ENCODE peak calls at places on chromosomes 3 and 15, in five cellular contexts. J is tibial nerve, V is upper lobe of left lung, K is stomach, D is K562. Q is an unnamed sample.

GRCh38 chr3:121362035-121362734 is 183.6 kb downstream of the POLQ start:
- DNase-seq in J (no peak), V (no peak), D (no peak), K (no peak), Q (no peak)

GRCh38 chr3:46988616-46989015 is 9.2 kb downstream of the NBEAL2 start:
- DNase-seq in J (no peak), V (no peak), D (no peak), K (no peak), Q (no peak)

GRCh38 chr3:146139586-146140110 is 21.3 kb downstream of the PLOD2 start:
- DNase-seq in V (no peak), K (no peak), D (no peak), J (no peak), Q (no peak)

GRCh38 chr3:194043516-194043915 is 92.4 kb upstream of the HES1 start:
- DNase-seq in V (no peak), K (no peak), D (peak), J (no peak), Q (no peak)

GRCh38 chr3:24047513-24047912 is 102.4 kb downstream of the NR1D2 start:
- DNase-seq in K (no peak), D (no peak), V (no peak), J (no peak), Q (no peak)

GRCh38 chr3:178434206-178434805 is 101.9 kb upstream of the KCNMB2 start:
- DNase-seq in J (no peak), K (no peak), D (no peak), V (no peak), Q (no peak)

GRCh38 chr3:171679011-171679492 is 131.2 kb downstream of the PLD1 start:
- DNase-seq in J (no peak), K (no peak), V (no peak), D (no peak), Q (no peak)

GRCh38 chr15:60344987-60345386 is 52.8 kb downstream of the ANXA2 start:
- DNase-seq in V (no peak), K (no peak), D (no peak), J (no peak), Q (no peak)

GRCh38 chr3:4351164-4351855 is 48.1 kb downstream of the SETMAR start:
- DNase-seq in K (no peak), J (no peak), V (no peak), D (peak), Q (no peak)

GRCh38 chr3:12477256-12477655 is 7.0 kb upstream of the TSEN2 start:
- DNase-seq in V (no peak), J (no peak), D (no peak), K (no peak), Q (no peak)

GRCh38 chr3:186254676-186255665 is 107.1 kb downstream of the DGKG start:
- DNase-seq in D (no peak), K (no peak), J (no peak), V (peak), Q (no peak)

GRCh38 chr3:171099911-171100310 is 73.4 kb upstream of the SLC2A2 start:
- DNase-seq in J (no peak), K (no peak), V (no peak), D (no peak), Q (no peak)

GRCh38 chr3:29922990-29923746 is 642.3 kb downstream of the RBMS3 start:
- DNase-seq in J (peak), V (no peak), D (no peak), K (no peak), Q (no peak)

GRCh38 chr3:195117978-195118581 is 152.9 kb downstream of the XXYLT1 start:
- DNase-seq in K (peak), J (no peak), D (peak), V (no peak), Q (no peak)

GRCh38 chr3:27521179-27521871 is 37.1 kb upstream of the SLC4A7 start:
- DNase-seq in J (no peak), D (no peak), K (no peak), V (peak), Q (no peak)

GRCh38 chr15:98888839-98889479 is 118.6 kb downstream of the PGPEP1L start:
- DNase-seq in V (no peak), D (no peak), K (no peak), J (no peak), Q (no peak)

GRCh38 chr15:38638841-38639240 is 74.2 kb upstream of the RASGRP1 start:
- DNase-seq in V (no peak), K (no peak), D (no peak), J (no peak), Q (no peak)

GRCh38 chr3:93988283-93988682 is 8.3 kb downstream of the ARL13B start:
- DNase-seq in J (no peak), K (no peak), V (no peak), D (no peak), Q (no peak)

GRCh38 chr15:31482122-31482922 is 155.7 kb downstream of the KLF13 start:
- DNase-seq in D (no peak), K (peak), J (no peak), V (no peak), Q (no peak)

GRCh38 chr3:14678015-14678503 is 3.1 kb downstream of the C3orf20 start:
- DNase-seq in D (no peak), J (no peak), V (no peak), K (no peak), Q (no peak)

GRCh38 chr3:174191380-174191779 is 667.8 kb upstream of the NAALADL2 start:
- DNase-seq in K (no peak), J (no peak), D (no peak), V (no peak), Q (no peak)

GRCh38 chr3:151265166-151265565 is 13.2 kb downstream of the P2RY14 start:
- DNase-seq in D (no peak), K (no peak), V (no peak), J (no peak), Q (no peak)

GRCh38 chr3:83435173-83435572 is 1523.6 kb upstream of the CADM2 start:
- DNase-seq in K (no peak), J (no peak), D (no peak), V (no peak), Q (no peak)

GRCh38 chr15:25795712-25796111 is 67.4 kb downstream of the ATP10A start:
- DNase-seq in K (no peak), V (no peak), J (no peak), D (no peak), Q (no peak)

DNA sequence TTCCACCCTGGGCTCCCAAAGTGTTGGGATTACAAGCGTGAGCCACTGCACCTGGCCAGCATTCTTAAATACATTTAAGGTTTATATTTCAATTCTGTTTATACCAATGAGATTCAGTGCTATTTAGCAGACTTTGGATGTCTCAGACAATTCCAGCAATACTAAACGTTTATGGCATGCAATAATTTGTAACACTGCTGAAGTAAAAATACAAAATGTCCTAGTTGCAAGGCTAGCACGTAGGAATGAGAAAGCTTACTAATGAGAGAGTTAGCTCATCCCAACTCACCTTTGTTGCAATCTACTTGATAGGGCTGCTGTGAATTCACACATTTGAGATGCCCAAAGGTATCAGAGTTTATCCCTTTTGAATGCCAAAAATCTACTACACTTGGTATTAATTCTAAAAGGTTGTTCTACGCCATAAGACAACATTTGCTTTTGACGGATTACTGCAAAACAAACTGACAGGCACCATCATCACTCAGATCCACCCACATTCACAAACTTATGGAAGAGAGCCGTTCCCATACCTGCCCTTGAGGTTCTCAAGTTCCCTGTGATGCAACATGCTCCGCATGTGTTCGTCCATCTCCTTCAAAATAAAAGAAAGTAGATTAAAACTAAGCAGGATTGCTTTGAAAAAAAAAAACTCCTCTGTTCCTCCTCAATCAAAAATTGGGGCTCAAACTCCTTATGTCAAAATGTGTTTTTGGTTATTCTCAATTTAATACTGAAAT is 25.3 kb downstream of the ZNF106 start:
- DNase-seq in J (no peak), K (no peak), V (no peak), D (no peak), Q (no peak)
- TF ChIP-seq EP300 in J (no peak), K (no peak), V (no peak), D (no peak), Q (no peak)

GRCh38 chr3:124656531-124656930 is 73.7 kb upstream of the UMPS start:
- DNase-seq in V (no peak), K (no peak), D (no peak), J (no peak), Q (no peak)
- H3K4me3 ChIP-seq in V (no peak), K (no peak), D (no peak), J (no peak), Q (no peak)

GRCh38 chr15:74132681-74133070 is 2.3 kb downstream of the ISLR2 start:
- DNase-seq in D (no peak), V (no peak), J (no peak), K (no peak), Q (no peak)

GRCh38 chr15:74133703-74134386 is 3.5 kb downstream of the ISLR2 start:
- DNase-seq in K (no peak), D (no peak), V (no peak), J (no peak), Q (no peak)

GRCh38 chr15:74135041-74135565 is 4.7 kb downstream of the ISLR2 start:
- DNase-seq in V (no peak), D (no peak), K (no peak), J (no peak), Q (peak)

GRCh38 chr15:74133071-74133702 is 2.8 kb downstream of the ISLR2 start:
- DNase-seq in K (no peak), V (no peak), D (no peak), J (no peak), Q (no peak)

GRCh38 chr15:74134387-74135027 is 4.1 kb downstream of the ISLR2 start:
- DNase-seq in V (peak), D (no peak), J (no peak), K (peak), Q (peak)
- TF ChIP-seq CTCF in V (peak), D (no peak), J (peak), K (no peak), Q (no peak)

DNA sequence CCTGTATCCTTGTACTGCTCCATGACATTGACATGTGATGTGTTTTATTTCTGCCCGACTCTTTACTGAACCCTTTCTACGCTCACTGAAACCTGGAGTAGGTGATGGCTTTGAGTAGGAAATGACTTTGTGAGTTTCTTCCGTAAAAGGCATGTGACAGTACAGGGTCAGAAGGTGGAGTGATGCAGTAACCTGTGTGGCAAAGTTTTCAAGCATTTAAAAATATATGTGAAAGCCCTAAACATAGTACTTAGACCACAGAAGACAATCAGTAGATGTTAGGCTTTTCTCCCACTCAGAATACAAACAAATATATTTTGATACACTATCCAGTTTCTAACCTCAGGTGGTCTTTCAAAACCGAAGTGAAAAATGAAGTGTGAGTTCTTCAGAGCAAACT is 31.3 kb upstream of the SACM1L start:
- DNase-seq in J (no peak), V (no peak), D (no peak), K (no peak), Q (no peak)
- TF ChIP-seq EP300 in J (no peak), V (no peak), D (no peak), K (no peak), Q (no peak)

GRCh38 chr3:177193706-177194268 is 3.5 kb downstream of the TBL1XR1 start:
- DNase-seq in V (no peak), K (no peak), D (no peak), J (no peak), Q (no peak)
- H3K4me3 ChIP-seq in V (peak), K (peak), D (peak), J (no peak), Q (no peak)

GRCh38 chr15:43294091-43294706 is 27.5 kb upstream of the TGM5 start:
- DNase-seq in V (no peak), D (no peak), K (no peak), J (no peak), Q (no peak)
- TF ChIP-seq CTCF in V (no peak), D (no peak), K (no peak), J (no peak), Q (no peak)

DNA sequence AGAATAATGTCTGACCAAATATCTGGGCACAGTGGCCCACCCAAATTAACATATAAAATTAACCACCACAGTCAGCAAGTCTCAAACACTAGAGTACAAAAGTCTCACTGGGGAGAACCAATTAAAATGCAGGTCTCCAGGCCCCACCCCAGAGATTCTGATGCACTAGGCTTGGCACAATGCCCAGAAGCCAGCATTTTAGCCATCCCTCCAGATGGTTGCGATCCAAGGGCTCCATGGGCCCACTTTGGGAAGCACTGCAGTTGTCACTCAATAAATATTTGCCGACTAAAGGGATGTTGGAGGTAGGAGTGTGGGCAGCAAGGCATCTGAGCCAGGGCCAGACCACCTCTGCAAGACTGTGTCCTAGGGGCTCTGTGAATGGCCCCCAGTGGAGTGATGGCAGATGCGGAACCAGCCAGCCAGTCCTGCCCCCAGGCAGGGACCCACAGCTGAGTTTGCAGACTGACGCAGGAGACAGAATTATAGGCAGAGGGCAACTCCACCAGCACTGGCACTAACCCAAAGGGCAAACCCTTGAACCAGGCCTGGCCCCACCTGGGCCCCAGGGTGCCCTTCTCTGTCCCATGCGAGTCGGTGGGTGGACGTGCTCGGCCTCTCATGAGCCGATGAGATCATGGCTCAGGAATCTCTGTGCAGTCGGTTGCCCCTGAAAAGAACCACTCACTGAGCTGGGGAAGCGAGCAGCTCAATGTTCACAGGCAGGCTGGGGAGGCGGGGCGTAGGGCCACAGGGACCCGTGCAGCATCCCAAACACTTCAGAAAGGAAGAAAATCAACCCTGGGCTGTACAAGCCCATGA is 49.7 kb downstream of the SEMA5B start:
- DNase-seq in V (peak), J (no peak), K (no peak), D (no peak), Q (peak)
- TF ChIP-seq EP300 in V (no peak), J (no peak), K (no peak), D (no peak), Q (no peak)

GRCh38 chr15:69299451-69300128 is 878 bp downstream of the PAQR5 start:
- DNase-seq in J (no peak), K (no peak), D (no peak), V (no peak), Q (no peak)

GRCh38 chr15:69297642-69298353 is 914 bp upstream of the PAQR5 start:
- DNase-seq in J (no peak), K (no peak), D (no peak), V (no peak), Q (no peak)

GRCh38 chr15:69298697-69299441 is at the start of gene PAQR5:
- DNase-seq in K (peak), V (peak), J (no peak), D (no peak), Q (no peak)

GRCh38 chr15:69298354-69298696 is 387 bp upstream of the PAQR5 start:
- DNase-seq in J (no peak), D (no peak), K (no peak), V (no peak), Q (no peak)

GRCh38 chr15:69300129-69300588 is 1.4 kb downstream of the PAQR5 start:
- DNase-seq in J (no peak), D (no peak), V (no peak), K (peak), Q (no peak)
- H3K4me3 ChIP-seq in J (no peak), D (no peak), V (peak), K (peak), Q (no peak)

GRCh38 chr3:50350213-50350526 is 405 bp downstream of the NPRL2 start:
- DNase-seq in J (no peak), K (no peak), V (no peak), D (no peak), Q (no peak)

GRCh38 chr3:50350527-50351317 is at the start of the genes CYB561D2 and NPRL2:
- DNase-seq in K (peak), D (peak), V (peak), J (peak), Q (peak)

GRCh38 chr3:50345586-50345985 is at the start of gene ZMYND10:
- DNase-seq in J (no peak), D (peak), K (peak), V (peak), Q (peak)

GRCh38 chr3:50345008-50345407 is 524 bp downstream of the ZMYND10 start:
- DNase-seq in J (no peak), K (no peak), V (no peak), D (no peak), Q (no peak)

DNA sequence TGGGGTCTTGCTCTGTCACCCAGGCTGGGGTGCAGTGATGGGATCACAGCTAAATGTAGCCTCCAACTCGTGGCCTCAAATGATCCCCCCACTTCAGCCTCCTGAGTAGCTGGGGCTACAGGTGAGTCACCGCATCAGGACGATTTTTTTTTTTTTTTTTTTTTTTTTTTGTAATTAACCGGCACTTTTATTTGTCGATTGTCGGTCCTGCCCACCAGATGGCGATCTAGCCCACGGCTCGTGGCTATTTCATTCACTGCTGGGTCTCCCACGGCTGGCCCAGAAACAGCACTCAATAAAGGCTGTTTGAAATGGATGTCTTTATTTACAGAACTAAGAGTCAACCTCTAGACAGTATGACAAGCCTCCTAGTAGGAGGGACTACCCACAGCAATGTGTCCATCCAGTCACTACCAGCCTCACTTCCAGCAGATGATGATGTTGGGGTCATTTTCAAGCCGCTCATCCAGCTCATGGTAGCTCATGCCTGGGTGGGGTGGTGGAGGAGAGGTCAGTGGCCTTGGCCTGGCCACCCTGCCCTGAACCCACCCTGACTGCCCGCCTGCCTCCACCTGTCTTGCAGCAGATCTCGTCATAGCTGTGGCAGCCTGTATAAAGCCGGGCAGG is 1.8 kb upstream of the ZMYND10 start:
- DNase-seq in K (peak), D (peak), J (no peak), V (peak), Q (peak)
- TF ChIP-seq CTCF in K (no peak), D (peak), J (peak), V (peak), Q (peak)

DNA sequence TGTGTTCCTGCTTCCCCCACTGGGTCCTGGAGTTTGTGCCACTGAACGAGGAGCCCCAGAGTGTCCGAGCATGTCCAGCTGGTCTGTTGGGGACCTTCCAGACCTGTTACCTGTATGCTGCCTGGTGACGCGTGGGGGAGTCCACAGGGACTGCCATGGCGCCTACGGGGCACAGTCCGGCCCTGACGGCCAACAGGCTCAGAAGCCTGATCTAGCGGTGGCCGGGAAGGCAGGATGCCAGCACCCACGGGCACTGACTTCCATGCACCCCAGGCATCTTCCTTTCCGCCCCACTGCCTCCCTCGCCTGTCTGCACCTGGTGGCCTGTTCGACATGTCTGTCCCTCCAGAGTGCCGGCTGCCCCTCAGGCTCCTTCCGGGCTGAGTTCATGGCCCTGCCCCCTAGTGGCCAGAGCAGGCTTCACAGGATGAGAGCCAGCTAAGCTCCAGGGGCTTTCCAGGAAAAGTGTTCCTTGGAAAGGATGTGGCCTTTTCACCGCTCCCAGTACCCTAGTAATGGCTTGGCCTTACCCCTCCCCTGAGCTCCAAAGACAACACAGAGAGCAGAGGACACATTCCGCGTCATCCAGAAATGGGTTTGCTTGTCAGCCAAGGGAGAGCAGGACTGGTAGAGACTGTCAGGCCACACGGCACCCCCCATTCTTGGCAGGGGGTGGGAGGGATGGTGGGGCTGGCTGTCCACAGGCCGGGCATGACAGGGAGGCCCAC is 35.7 kb downstream of the NGRN start:
- DNase-seq in K (peak), J (no peak), D (peak), V (peak), Q (peak)
- TF ChIP-seq EP300 in K (no peak), J (no peak), D (peak), V (no peak), Q (no peak)

Q was measured in ovary.